ENCODE peak calls at places on chromosomes 3 and 15, in ten cellular contexts. I, M, W, X, V, Z, F, E, G and A are unnamed samples.

GRCh38 chr3:33940149-33940548 is 141.7 kb downstream of the PDCD6IP start:
- DNase-seq in I (no peak), V (peak), E (no peak), W (no peak), X (no peak), M (no peak), F (no peak), G (peak), Z (no peak), A (no peak)

GRCh38 chr15:55241895-55242294 is 45.2 kb upstream of the RSL24D1 start:
- DNase-seq in E (no peak), W (no peak), G (peak), I (no peak), F (no peak), V (no peak), M (no peak), X (no peak), Z (no peak), A (no peak)

GRCh38 chr3:15327941-15328340 is 4.4 kb downstream of the SH3BP5 start:
- DNase-seq in E (peak), X (peak), G (peak), M (no peak), F (no peak), Z (peak), W (no peak), I (no peak), V (peak), A (no peak)

GRCh38 chr3:194537732-194538247 is 51.0 kb upstream of the ATP13A3 start:
- DNase-seq in I (peak), G (peak), W (no peak), Z (no peak), M (no peak), F (no peak), E (peak), V (peak), X (peak), A (no peak)

GRCh38 chr3:123152656-123153055 is 49.1 kb upstream of the SEC22A start:
- DNase-seq in M (peak), X (no peak), E (no peak), Z (no peak), G (no peak), V (no peak), I (no peak), W (peak), F (no peak), A (no peak)

GRCh38 chr15:73727330-73728018 is 25.7 kb downstream of the INSYN1 start:
- DNase-seq in F (no peak), M (no peak), X (no peak), I (no peak), E (no peak), V (peak), G (peak), W (no peak), Z (no peak), A (peak)

GRCh38 chr3:46383946-46384330 is 13.2 kb downstream of the CCR5 start:
- DNase-seq in M (no peak), F (no peak), E (no peak), Z (peak), G (no peak), X (no peak), W (peak), V (peak), I (no peak), A (no peak)

GRCh38 chr3:147120029-147120428 is 286.3 kb downstream of the ZIC4 start:
- DNase-seq in W (peak), F (peak), M (no peak), G (peak), Z (no peak), E (peak), V (peak), I (peak), X (no peak), A (peak)

GRCh38 chr15:93331545-93332117 is 242.6 kb upstream of the RGMA start:
- DNase-seq in F (peak), G (no peak), Z (peak), I (no peak), V (no peak), X (no peak), E (no peak), W (no peak), M (peak), A (peak)

GRCh38 chr15:31488437-31489204 is 162.0 kb downstream of the KLF13 start:
- DNase-seq in X (peak), G (peak), M (peak), I (peak), F (peak), E (peak), W (peak), V (peak), Z (peak), A (peak)

GRCh38 chr15:40857601-40858351 is 13.9 kb downstream of the SPINT1 start:
- DNase-seq in M (peak), W (peak), F (peak), Z (peak), V (peak), X (peak), I (peak), E (peak), G (peak), A (peak)

GRCh38 chr3:186984064-186984463 is 53.7 kb downstream of the ST6GAL1 start:
- DNase-seq in W (no peak), F (no peak), E (no peak), Z (no peak), X (no peak), V (no peak), M (no peak), G (no peak), I (no peak), A (no peak)

GRCh38 chr3:32818431-32819085 is 761 bp downstream of the TRIM71 start:
- DNase-seq in M (peak), Z (no peak), X (no peak), E (no peak), G (no peak), V (no peak), W (no peak), I (no peak), F (no peak), A (peak)

GRCh38 chr3:175094344-175094743 is 235.2 kb downstream of the NAALADL2 start:
- DNase-seq in I (no peak), G (no peak), W (no peak), M (no peak), Z (no peak), F (no peak), V (no peak), X (no peak), E (no peak), A (no peak)

GRCh38 chr15:56356616-56357015 is 8.6 kb upstream of the TEX9 start:
- DNase-seq in I (no peak), Z (no peak), V (peak), M (no peak), F (no peak), X (peak), E (no peak), G (no peak), W (no peak), A (no peak)

GRCh38 chr3:38457111-38458003 is 3.7 kb downstream of the ACVR2B start:
- DNase-seq in E (no peak), F (peak), M (no peak), V (no peak), I (no peak), G (peak), X (no peak), W (peak), Z (no peak), A (peak)

GRCh38 chr15:85125056-85125661 is 143.5 kb downstream of the PDE8A start:
- DNase-seq in M (no peak), I (no peak), F (peak), E (peak), W (no peak), X (peak), V (peak), G (peak), Z (no peak), A (no peak)

GRCh38 chr15:37891754-37892368 is 42.6 kb upstream of the TMCO5A start:
- DNase-seq in M (peak), V (peak), F (peak), X (peak), G (peak), W (peak), I (peak), E (peak), Z (no peak), A (peak)

GRCh38 chr15:66128116-66128715 is 125.3 kb downstream of the MEGF11 start:
- DNase-seq in Z (no peak), G (no peak), I (no peak), M (no peak), E (no peak), F (no peak), X (no peak), V (no peak), W (no peak), A (no peak)

DNA sequence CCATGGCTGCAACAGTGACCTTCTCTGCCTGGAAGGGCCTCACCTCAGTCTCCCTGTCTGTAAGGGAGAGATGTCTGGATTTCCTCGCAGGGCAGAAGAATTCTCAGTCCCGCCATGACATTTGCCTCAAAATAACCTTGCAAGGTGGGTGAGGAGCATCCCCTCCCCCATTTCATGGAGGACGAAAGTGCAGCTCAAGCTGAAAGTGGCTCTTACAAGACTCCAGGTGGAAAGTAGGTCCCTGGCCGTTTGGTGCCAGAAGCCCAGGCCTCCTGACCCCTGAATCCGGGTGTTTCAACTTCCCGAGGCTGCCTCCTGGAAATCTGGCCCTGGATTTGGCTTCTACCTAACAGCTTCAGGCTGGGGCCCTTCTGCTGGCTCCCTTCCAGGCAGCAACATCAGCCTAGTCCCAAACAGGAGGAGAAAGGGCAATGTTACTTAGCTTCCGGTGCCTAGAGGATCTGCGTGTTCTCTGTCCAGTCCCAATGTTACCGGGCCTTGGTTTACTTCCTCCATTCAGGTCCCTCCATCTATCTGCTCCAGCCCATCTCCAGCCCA is 769 bp upstream of the CSPG4 start:
- DNase-seq in M (no peak), I (no peak), X (no peak), G (peak), Z (no peak), F (peak), V (no peak), W (no peak), E (no peak), A (no peak)
- H3K4me2 ChIP-seq in M (peak), I (peak), X (no peak), G (no peak), Z (no peak), F (peak), V (peak), W (no peak), E (no peak), A (peak)

GRCh38 chr3:50591196-50591741 is 20.3 kb downstream of the CISH start:
- DNase-seq in V (no peak), G (no peak), X (no peak), I (no peak), W (no peak), M (no peak), E (no peak), Z (peak), F (no peak), A (no peak)
- H3K4me2 ChIP-seq in V (no peak), G (no peak), X (no peak), I (no peak), W (no peak), M (no peak), E (no peak), Z (peak), F (no peak), A (no peak)

DNA sequence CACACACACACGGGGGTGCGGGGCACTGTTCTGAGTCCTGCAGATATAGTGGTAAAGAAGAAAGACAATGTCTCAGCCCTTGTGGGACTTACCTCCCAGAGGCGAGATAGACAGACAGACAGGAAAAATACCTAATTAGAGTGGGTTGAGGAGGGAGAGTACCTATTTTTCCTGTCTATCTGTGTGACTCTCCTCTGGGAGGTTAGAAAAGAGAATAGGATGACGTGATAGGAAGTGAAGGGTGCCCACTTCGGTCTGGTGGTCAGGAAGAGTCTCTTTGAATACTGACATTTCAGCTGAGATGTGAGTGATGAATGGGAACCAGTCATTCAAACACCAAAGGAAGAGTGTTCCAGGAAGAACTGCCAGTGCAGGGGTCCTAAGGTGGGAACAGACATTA is 4.1 kb upstream of the APOD start:
- DNase-seq in M (no peak), W (no peak), X (no peak), E (no peak), G (no peak), I (no peak), V (no peak), F (no peak), Z (no peak), A (no peak)
- H3K4me2 ChIP-seq in M (no peak), W (no peak), X (no peak), E (no peak), G (no peak), I (no peak), V (no peak), F (no peak), Z (no peak), A (no peak)

GRCh38 chr3:191345334-191345733 is 15.0 kb upstream of the UTS2B start:
- DNase-seq in W (no peak), G (no peak), V (no peak), Z (no peak), M (no peak), E (no peak), X (no peak), I (no peak), F (no peak), A (no peak)
- H3K4me2 ChIP-seq in W (no peak), G (peak), V (no peak), Z (no peak), M (no peak), E (no peak), X (no peak), I (no peak), F (no peak), A (no peak)

GRCh38 chr3:17065881-17066280 is 181.1 kb downstream of the PLCL2 start:
- DNase-seq in Z (no peak), G (no peak), X (no peak), V (no peak), M (no peak), E (no peak), I (no peak), F (no peak), W (no peak), A (no peak)

GRCh38 chr3:17074559-17074958 is 189.8 kb downstream of the PLCL2 start:
- DNase-seq in W (no peak), E (no peak), F (no peak), X (no peak), V (no peak), M (no peak), Z (peak), I (no peak), G (no peak), A (no peak)

GRCh38 chr3:17069754-17070153 is 185.0 kb downstream of the PLCL2 start:
- DNase-seq in V (peak), M (no peak), G (no peak), Z (no peak), E (no peak), X (no peak), W (no peak), F (no peak), I (no peak), A (no peak)

GRCh38 chr3:17075358-17075757 is 190.6 kb downstream of the PLCL2 start:
- DNase-seq in G (no peak), Z (no peak), E (no peak), M (no peak), V (no peak), W (no peak), X (no peak), I (no peak), F (no peak), A (no peak)

DNA sequence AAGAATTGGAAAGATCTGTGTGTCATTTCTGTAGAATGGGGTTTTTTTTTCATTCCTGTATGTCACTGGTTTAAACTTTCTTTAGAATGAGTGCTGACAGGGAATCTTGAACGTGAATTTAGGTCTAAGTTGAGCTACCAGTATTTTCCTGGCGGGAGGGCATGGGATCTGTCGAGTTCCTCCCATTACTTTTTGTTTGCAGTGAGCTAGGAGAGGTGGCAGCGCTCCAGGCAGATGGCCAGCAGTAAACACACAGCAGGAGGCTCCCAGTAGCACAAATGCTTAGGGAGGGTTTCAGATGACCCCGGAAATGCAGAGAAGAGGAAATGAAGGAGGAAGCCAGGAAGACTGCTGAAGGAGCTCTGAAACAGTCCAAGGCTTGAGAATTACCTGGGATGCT is 185.8 kb downstream of the PLCL2 start:
- DNase-seq in G (peak), E (no peak), M (peak), W (no peak), X (peak), V (peak), F (peak), I (no peak), Z (no peak), A (no peak)
- H3K4me2 ChIP-seq in G (no peak), E (no peak), M (no peak), W (no peak), X (no peak), V (peak), F (peak), I (no peak), Z (no peak), A (peak)

GRCh38 chr3:121885386-121885785 is 8.8 kb upstream of the SLC15A2 start:
- DNase-seq in X (no peak), E (no peak), G (peak), V (no peak), W (no peak), I (no peak), F (no peak), Z (no peak), M (no peak), A (no peak)
- H3K4me2 ChIP-seq in X (no peak), E (no peak), G (no peak), V (no peak), W (no peak), I (no peak), F (no peak), Z (no peak), M (no peak), A (no peak)

DNA sequence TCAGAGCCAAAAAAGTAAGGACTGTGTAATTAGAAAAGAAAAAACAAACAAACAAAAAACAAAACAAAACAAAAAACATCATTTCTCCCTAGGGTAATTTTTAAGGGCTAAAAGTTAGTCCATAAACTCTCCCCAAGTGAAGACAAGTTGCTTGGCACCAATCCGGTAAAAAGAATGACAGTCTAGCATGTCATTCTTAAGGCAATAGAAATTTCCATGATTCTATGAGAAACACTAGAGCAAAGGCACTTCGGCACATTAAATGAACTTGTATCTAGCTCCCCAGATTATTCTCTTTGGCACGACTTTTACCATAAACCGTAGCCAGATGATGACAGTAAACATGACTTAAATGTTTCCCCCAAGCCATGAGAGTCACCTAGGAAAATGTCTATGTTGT is 10.1 kb downstream of the COL8A1 start:
- DNase-seq in X (no peak), V (peak), G (no peak), W (no peak), Z (no peak), M (no peak), I (no peak), E (no peak), F (no peak), A (no peak)
- H3K4me2 ChIP-seq in X (no peak), V (peak), G (no peak), W (no peak), Z (no peak), M (no peak), I (no peak), E (peak), F (no peak), A (no peak)

GRCh38 chr3:127045435-127046045 is 62.6 kb downstream of the PLXNA1 start:
- DNase-seq in Z (no peak), X (no peak), M (no peak), V (no peak), E (no peak), G (no peak), W (no peak), I (no peak), F (no peak), A (no peak)
- H3K4me2 ChIP-seq in Z (no peak), X (no peak), M (peak), V (no peak), E (no peak), G (no peak), W (no peak), I (no peak), F (peak), A (no peak)